ENCODE peak calls at places on chromosomes 6 and 20, in nine cellular contexts. K, P, S, V, O, L, B, J and H are unnamed samples.

GRCh38 chr6:52493669-52494068 is 73.5 kb downstream of the EFHC1 start:
- DNase-seq in K (no peak), P (no peak), S (no peak), V (no peak), O (no peak), L (no peak), B (no peak), J (no peak), H (no peak)

GRCh38 chr6:137856138-137856898 is 10.7 kb upstream of the TNFAIP3 start:
- DNase-seq in K (no peak), P (no peak), S (no peak), V (peak; percentile 77), O (no peak), L (no peak), B (no peak), J (no peak), H (no peak)

GRCh38 chr6:54647301-54647664 is 199.3 kb upstream of the FAM83B start:
- DNase-seq in K (no peak), P (no peak), S (no peak), V (peak; percentile 58), O (no peak), L (no peak), B (no peak), J (no peak), H (no peak)

GRCh38 chr20:41960166-41960565 is 342.0 kb upstream of the CHD6 start:
- DNase-seq in K (no peak), P (no peak), S (no peak), V (no peak), O (no peak), L (no peak), B (no peak), J (no peak), H (no peak)

GRCh38 chr6:166365221-166365620 is 17.5 kb downstream of the MPC1 start:
- DNase-seq in K (no peak), P (no peak), S (no peak), V (peak; percentile 85), O (no peak), L (no peak), B (no peak), J (no peak), H (no peak)

GRCh38 chr6:169450097-169450496 is 196.5 kb upstream of the THBS2 start:
- DNase-seq in K (no peak), P (no peak), S (no peak), V (no peak), O (no peak), L (no peak), B (no peak), J (no peak), H (no peak)

GRCh38 chr6:25629202-25629584 is 22.8 kb upstream of the SCGN start:
- DNase-seq in K (no peak), P (no peak), S (no peak), V (no peak), O (no peak), L (no peak), B (no peak), J (no peak), H (no peak)

GRCh38 chr6:109714611-109715010 is 23.5 kb downstream of the FIG4 start:
- DNase-seq in K (no peak), P (no peak), S (no peak), V (no peak), O (no peak), L (no peak), B (no peak), J (no peak), H (no peak)

GRCh38 chr6:44162876-44163625 is 4.4 kb downstream of the CAPN11 start:
- DNase-seq in K (no peak), P (no peak), S (no peak), V (no peak), O (no peak), L (no peak), B (no peak), J (no peak), H (no peak)

GRCh38 chr6:110949679-110950285 is 8.7 kb upstream of the GTF3C6 start:
- DNase-seq in K (peak; percentile 3), P (no peak), S (no peak), V (peak; percentile 41), O (no peak), L (no peak), B (peak; percentile 12), J (no peak), H (no peak)

GRCh38 chr6:22231616-22232015 is 65.2 kb downstream of the PRL start:
- DNase-seq in K (no peak), P (no peak), S (no peak), V (no peak), O (no peak), L (no peak), B (no peak), J (no peak), H (no peak)

GRCh38 chr6:128520436-128521301 is at the start of gene PTPRK:
- DNase-seq in K (peak; percentile 94), P (peak; percentile 95), S (peak; percentile 97), V (peak; percentile 94), O (peak; percentile 82), L (peak; percentile 96), B (peak; percentile 76), J (peak; percentile 95), H (peak; percentile 94)

DNA sequence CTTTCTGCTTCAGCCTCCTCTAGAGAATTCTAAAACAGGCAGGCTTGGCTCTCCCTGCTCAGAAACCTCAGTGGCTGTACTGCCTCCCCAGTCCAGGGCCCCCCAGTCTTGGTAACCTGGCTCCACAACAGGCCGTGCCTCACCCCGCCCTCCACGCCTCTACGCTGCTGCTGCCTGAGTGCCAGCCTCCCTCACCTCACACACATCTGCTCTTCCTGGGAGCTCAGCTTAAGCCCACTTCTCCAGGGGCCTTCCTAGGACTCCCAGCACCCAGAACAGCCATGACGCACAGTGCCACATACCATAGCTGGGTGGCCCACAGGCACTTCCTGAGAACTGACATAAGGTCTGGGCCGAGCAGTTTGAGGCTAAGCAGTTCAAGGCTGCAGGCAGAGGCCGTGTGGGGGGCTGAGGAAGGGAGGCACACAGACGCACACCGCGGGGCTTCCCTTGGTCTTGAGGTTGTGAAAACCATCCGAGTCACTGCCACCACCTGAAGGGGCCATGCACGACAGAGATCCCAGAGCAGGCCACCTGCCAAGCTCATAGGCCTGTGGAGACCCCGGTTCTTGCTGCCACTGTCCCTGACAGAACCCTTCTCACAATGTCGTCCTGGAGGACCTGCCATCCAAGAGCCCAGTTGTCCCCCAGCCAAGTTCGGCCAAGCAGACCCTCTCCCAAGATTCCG is 42.6 kb downstream of the DSTN start:
- DNase-seq in K (peak; percentile 61), P (peak; percentile 37), S (peak; percentile 91), V (no peak), O (peak; percentile 6), L (peak; percentile 65), B (no peak), J (no peak), H (peak; percentile 34)
- H3K36me3 ChIP-seq in K (no peaks in the 10 kb centered on the region), P (no peaks in the 10 kb centered on the region), S (peaks cover 43% of the 10 kb centered on the region), V (peaks cover 32% of the 10 kb centered on the region), O (no peaks in the 10 kb centered on the region), L (peaks cover 72% of the 10 kb centered on the region), B (peaks cover 10% of the 10 kb centered on the region), J (peaks cover 52% of the 10 kb centered on the region), H (peaks cover 29% of the 10 kb centered on the region)

GRCh38 chr20:62637110-62637509 is 5.2 kb upstream of the SLCO4A1 start:
- DNase-seq in K (no peak), P (no peak), S (no peak), V (no peak), O (no peak), L (peak; percentile 26), B (no peak), J (no peak), H (no peak)
- H3K4me3 ChIP-seq in K (no peak overlapping the region), P (no peak overlapping the region), S (no peak overlapping the region), V (no peak overlapping the region), O (no peak overlapping the region), L (no peak overlapping the region), B (no peak overlapping the region), J (no peak overlapping the region), H (no peak overlapping the region)

DNA sequence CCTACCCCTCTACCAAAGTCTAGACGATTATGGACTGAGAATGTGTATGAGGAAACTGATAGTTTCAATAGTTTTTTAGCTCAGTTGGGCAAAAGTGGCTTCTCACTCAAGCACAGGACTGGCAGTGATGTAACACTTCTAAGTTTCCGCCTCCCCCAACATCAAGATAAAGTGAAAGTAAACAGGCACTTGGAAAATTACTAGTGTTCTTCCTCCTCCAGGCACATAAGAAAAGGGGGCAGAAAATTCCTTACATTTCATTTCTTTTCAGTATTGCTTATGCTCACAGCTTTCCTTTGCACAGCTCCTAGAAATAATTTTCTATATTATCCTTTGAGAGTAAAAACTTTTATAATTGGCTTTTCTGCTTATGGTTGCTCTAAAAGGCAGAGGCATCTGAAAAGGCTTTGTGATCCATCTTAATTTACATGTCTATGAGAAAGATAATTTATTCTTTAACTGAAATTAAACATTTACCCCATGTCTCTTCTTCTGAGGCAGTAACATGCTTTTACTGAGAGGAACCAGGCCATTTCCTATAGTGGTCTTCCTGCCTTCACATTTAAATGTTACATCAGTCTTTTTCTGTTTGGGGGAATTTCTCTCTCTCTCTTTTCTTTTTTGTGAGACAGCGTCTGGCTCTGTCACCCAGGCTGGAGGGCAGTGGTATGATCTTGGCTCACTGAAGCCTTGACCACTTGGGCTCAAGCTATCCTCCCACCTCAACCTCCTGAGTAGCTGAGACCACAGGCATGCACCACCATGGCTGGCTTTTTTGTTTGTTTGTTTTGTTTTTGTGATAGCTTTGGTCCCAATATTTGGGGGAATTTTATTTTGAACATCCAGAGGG is 65.0 kb upstream of the EEF1A1 start:
- DNase-seq in K (peak; percentile 74), P (no peak), S (no peak), V (peak; percentile 91), O (peak; percentile 69), L (no peak), B (peak; percentile 72), J (peak; percentile 44), H (no peak)
- TF ChIP-seq POLR2A in K (no peak), P (no peak), S (no peak), V (no peak), O (peak; percentile 60), L (peak; percentile 25), B (no peak), J (no peak), H (no peak)

DNA sequence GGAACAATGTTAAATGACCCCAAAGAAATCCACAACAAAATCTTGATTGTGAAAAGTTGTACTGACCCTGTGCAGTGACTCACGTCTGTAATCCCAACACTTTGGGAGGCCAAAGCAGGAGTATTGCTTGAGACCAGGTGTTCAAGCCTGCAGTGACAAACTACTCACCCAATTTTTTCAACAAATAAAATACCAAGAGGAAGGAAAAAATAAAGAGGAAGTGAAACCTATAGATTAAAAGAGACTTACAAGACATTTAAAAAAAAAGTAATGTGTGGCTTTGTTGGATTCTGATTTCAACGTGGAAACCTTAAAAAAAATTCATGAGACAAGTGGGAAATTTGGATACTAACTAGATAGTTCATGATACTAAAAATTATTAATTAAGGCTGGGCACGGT is 31.9 kb downstream of the GINS1 start:
- DNase-seq in K (no peak), P (no peak), S (no peak), V (no peak), O (no peak), L (no peak), B (no peak), J (no peak), H (no peak)
- H3K36me3 ChIP-seq in K (no peaks in the 10 kb centered on the region), P (no peaks in the 10 kb centered on the region), S (no peaks in the 10 kb centered on the region), V (no peaks in the 10 kb centered on the region), O (no peaks in the 10 kb centered on the region), L (no peaks in the 10 kb centered on the region), B (peaks cover 19% of the 10 kb centered on the region), J (no peaks in the 10 kb centered on the region), H (no peaks in the 10 kb centered on the region)